ENCODE peak calls at places on chromosomes 6 and 20, in eight cellular contexts. O is cardiac fibroblast, L is progenitor cell of endocrine pancreas, H is GM12865, S is IMR-90, Q is fibroblast of the aortic adventitia, J is AG04450, D is colonic mucosa. K is an unnamed sample.
A peak's percentile ranks its signal among the peaks of the same experiment; 100 is the strongest.

GRCh38 chr6:90485615-90486277 is 101.1 kb downstream of the MAP3K7 start:
- DNase-seq in O (no peak), L (no peak), H (no peak), S (no peak), Q (no peak), J (no peak), D (no peak), K (no peak)

GRCh38 chr6:25137497-25137896 is 141.7 kb upstream of the CARMIL1 start:
- DNase-seq in O (peak; percentile 47), L (no peak), H (peak; percentile 48), S (no peak), Q (peak; percentile 35), J (no peak), D (no peak), K (no peak)

GRCh38 chr6:161444966-161445799 is 171.3 kb upstream of the AGPAT4 start:
- DNase-seq in O (no peak), L (no peak), H (no peak), S (peak; percentile 16), Q (no peak), J (no peak), D (no peak), K (no peak)

GRCh38 chr20:59579404-59580207 is 24.7 kb upstream of the PHACTR3 start:
- DNase-seq in O (no peak), L (no peak), H (no peak), S (no peak), Q (no peak), J (no peak), D (no peak), K (no peak)

GRCh38 chr20:36541227-36542018 is at the start of gene MYL9:
- DNase-seq in O (peak; percentile 81), L (peak; percentile 54), H (peak; percentile 36), S (peak; percentile 62), Q (peak; percentile 57), J (peak; percentile 39), D (peak; percentile 80), K (no peak)

GRCh38 chr6:73585566-73586415 is 65.0 kb upstream of the EEF1A1 start:
- DNase-seq in O (peak; percentile 87), L (no peak), H (peak; percentile 84), S (peak; percentile 85), Q (peak; percentile 87), J (peak; percentile 34), D (peak; percentile 75), K (peak; percentile 31)

GRCh38 chr6:82045965-82046756 is 201.4 kb downstream of the IBTK start:
- DNase-seq in O (peak; percentile 94), L (no peak), H (no peak), S (peak; percentile 87), Q (peak; percentile 77), J (peak; percentile 7), D (no peak), K (no peak)

GRCh38 chr20:17992847-17993508 is 24.2 kb downstream of the MGME1 start:
- DNase-seq in O (peak; percentile 48), L (no peak), H (no peak), S (peak; percentile 27), Q (no peak), J (no peak), D (no peak), K (no peak)

GRCh38 chr6:40166963-40167362 is 232.7 kb upstream of the MOCS1 start:
- DNase-seq in O (no peak), L (no peak), H (no peak), S (no peak), Q (no peak), J (no peak), D (no peak), K (no peak)

DNA sequence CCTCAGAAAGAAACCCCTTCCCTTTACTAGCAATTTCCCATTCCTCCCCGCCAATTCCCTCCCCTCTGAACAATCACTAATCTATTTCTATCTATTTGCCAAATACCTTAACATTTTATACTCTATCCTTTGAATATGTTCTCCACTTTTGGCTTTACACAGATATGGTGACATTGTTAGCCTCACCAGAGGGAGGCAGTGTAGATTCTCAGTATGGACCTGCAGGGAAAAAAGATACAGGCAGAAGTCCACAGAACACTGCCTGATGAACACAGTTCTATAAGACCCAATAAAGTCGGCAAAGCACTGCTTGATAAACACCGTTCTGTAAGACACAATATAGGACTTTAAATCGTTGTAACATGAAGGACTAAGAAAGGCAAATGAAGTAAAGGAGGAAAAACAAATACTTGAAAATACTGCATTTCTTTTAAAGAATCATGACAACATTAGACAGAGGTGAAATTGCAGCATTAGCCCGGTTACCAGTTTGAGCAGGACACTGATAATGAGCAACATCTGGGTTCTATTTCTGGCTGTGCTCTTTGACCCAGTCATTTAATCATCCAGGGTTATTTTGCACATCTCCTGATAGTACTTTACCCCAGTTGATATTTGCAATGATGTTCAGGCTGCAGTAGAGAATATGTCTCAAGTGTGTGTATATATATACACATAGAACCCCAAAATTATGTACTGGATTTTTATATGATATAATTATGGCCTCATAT is 296.8 kb downstream of the UTRN start:
- DNase-seq in O (peak; percentile 58), L (no peak), H (peak; percentile 28), S (peak; percentile 44), Q (peak; percentile 43), J (no peak), D (peak; percentile 32), K (no peak)
- TF ChIP-seq CTCF in O (peak; percentile 61), L (peak; percentile 66), H (peak; percentile 43), S (peak; percentile 54), Q (peak; percentile 57), J (peak; percentile 66), D (peak; percentile 49), K (peak; percentile 54)

GRCh38 chr6:167140589-167141474 is 16.9 kb downstream of the GPR31 start:
- DNase-seq in O (no peak), L (no peak), H (no peak), S (no peak), Q (no peak), J (no peak), D (no peak), K (no peak)
- TF ChIP-seq CTCF in O (no peak), L (no peak), H (no peak), S (no peak), Q (no peak), J (no peak), D (no peak), K (no peak)

GRCh38 chr6:134626589-134626988 is 308.7 kb upstream of the SGK1 start:
- DNase-seq in O (no peak), L (no peak), H (no peak), S (no peak), Q (no peak), J (no peak), D (no peak), K (no peak)
- TF ChIP-seq CTCF in O (no peak), L (no peak), H (no peak), S (no peak), Q (no peak), J (no peak), D (no peak), K (no peak)

DNA sequence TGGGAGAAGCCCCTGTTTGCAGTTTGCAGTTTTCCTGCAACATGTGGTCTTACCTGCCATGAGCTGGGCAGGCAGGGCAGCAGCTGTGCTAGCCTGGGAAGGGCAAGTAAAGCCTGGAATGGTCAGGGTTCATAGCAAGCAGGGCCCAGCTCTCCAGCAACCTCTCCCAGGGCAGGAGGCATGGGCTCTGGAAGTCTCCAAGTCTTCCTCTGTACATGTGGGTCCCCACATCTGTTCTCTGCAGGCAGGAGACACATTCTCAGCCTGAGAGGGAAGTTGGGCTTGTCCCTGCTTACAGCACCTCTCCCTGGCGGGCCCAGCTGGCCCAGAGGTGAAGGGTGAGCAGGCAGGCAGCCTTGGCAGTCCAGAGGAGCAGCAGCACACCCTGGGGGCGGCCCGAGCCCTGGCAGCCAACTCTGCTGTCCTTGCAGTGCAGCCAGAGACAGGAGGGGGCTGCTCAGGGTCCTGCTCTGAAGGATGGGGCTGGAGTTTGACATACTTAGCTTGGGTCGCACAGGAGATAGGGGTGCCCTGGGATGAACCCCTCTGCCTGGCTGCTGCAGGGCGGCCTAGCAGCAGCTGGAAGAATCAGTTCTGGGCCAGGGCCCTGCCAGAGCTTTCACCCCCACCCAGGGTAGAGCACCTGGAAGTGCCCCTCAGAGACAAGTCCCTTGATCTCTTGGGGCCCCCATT is 176.0 kb downstream of the MRPL14 start:
- DNase-seq in O (peak; percentile 32), L (peak; percentile 59), H (peak; percentile 32), S (no peak), Q (no peak), J (no peak), D (peak; percentile 75), K (no peak)
- TF ChIP-seq CTCF in O (peak; percentile 46), L (peak; percentile 78), H (peak; percentile 36), S (peak; percentile 47), Q (peak; percentile 32), J (peak; percentile 37), D (peak; percentile 51), K (no peak)

GRCh38 chr6:46704562-46704961 is 16.9 kb downstream of the TDRD6 start:
- DNase-seq in O (peak; percentile 43), L (no peak), H (no peak), S (no peak), Q (peak; percentile 22), J (no peak), D (no peak), K (no peak)
- TF ChIP-seq CTCF in O (no peak), L (no peak), H (no peak), S (no peak), Q (no peak), J (no peak), D (no peak), K (no peak)

GRCh38 chr20:10927011-10927583 is 253.3 kb upstream of the JAG1 start:
- DNase-seq in O (no peak), L (no peak), H (no peak), S (no peak), Q (no peak), J (no peak), D (no peak), K (no peak)

GRCh38 chr20:10924628-10925266 is 250.9 kb upstream of the JAG1 start:
- DNase-seq in O (peak; percentile 73), L (no peak), H (no peak), S (peak; percentile 89), Q (peak; percentile 81), J (peak; percentile 84), D (no peak), K (no peak)

GRCh38 chr20:10927936-10928860 is 254.4 kb upstream of the JAG1 start:
- DNase-seq in O (no peak), L (no peak), H (no peak), S (no peak), Q (peak; percentile 45), J (no peak), D (no peak), K (no peak)

GRCh38 chr20:10925767-10926166 is 252.0 kb upstream of the JAG1 start:
- DNase-seq in O (peak; percentile 68), L (no peak), H (no peak), S (peak; percentile 49), Q (peak; percentile 12), J (no peak), D (no peak), K (no peak)

GRCh38 chr20:10929023-10929422 is 255.2 kb upstream of the JAG1 start:
- DNase-seq in O (peak; percentile 46), L (no peak), H (no peak), S (peak; percentile 34), Q (peak; percentile 23), J (no peak), D (no peak), K (no peak)
- TF ChIP-seq CTCF in O (no peak), L (no peak), H (no peak), S (no peak), Q (no peak), J (no peak), D (no peak), K (no peak)